ENCODE peak calls at places on chromosomes 1 and 21, in five cellular contexts. Z is uterus, R is neural progenitor cell, M is breast epithelium, L is OCI-LY7. V is an unnamed sample.

GRCh38 chr1:44406761-44407429 is 1.8 kb downstream of the RNF220 start:
- DNase-seq in Z (no peak), R (peak), M (no peak), L (no peak), V (no peak)

GRCh38 chr1:11765661-11766428 is 3.9 kb downstream of the C1orf167 start:
- DNase-seq in Z (no peak), R (no peak), M (no peak), L (no peak), V (no peak)

GRCh38 chr1:31029031-31029430 is 36.5 kb downstream of the PUM1 start:
- DNase-seq in Z (no peak), R (no peak), M (no peak), L (no peak), V (no peak)

GRCh38 chr1:201335174-201335870 is 42.2 kb downstream of the TNNT2 start:
- DNase-seq in Z (no peak), R (no peak), M (no peak), L (no peak), V (no peak)

GRCh38 chr1:74467786-74468377 is 44.5 kb downstream of the LRRC53 start:
- DNase-seq in Z (no peak), R (no peak), M (no peak), L (no peak), V (no peak)

GRCh38 chr1:113875714-113876113 is 4.2 kb upstream of the PTPN22 start:
- DNase-seq in Z (no peak), R (no peak), M (no peak), L (no peak), V (no peak)

GRCh38 chr1:50279622-50280320 is 143.5 kb downstream of the DMRTA2 start:
- DNase-seq in Z (no peak), R (peak), M (no peak), L (no peak), V (peak)

GRCh38 chr1:45116820-45117219 is 89.6 kb downstream of the ZSWIM5 start:
- DNase-seq in Z (no peak), R (no peak), M (no peak), L (no peak), V (no peak)

GRCh38 chr21:44473915-44474555 is 18.7 kb downstream of the LRRC3 start:
- DNase-seq in Z (no peak), R (no peak), M (no peak), L (no peak), V (no peak)

GRCh38 chr1:208010070-208010469 is 99.1 kb upstream of the CD34 start:
- DNase-seq in Z (no peak), R (no peak), M (no peak), L (no peak), V (no peak)

DNA sequence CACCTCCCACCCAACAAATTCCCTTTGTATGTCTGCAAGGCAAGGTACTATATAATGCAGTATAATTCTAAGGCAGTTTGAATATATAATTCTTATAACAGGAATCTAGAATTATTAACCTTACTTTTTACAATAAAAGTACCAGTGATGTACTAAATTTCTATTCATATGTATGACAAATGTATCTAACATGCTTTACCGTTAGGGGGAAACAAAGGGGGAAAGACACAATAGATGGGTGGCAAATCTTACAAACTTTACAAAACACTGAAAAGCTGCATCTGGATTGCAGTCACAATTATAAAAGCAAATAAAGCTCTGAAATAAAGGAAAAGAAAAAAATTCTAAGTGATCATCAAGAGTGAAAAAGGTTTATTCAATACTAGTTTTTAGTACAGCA is 2.3 kb downstream of the PIK3R3 start:
- DNase-seq in Z (no peak), R (no peak), M (no peak), L (peak), V (no peak)
- H3K27ac ChIP-seq in Z (peak), R (no peak), M (peak), L (peak), V (peak)

GRCh38 chr1:21198929-21199328 is 22.2 kb upstream of the EIF4G3 start:
- DNase-seq in Z (no peak), R (no peak), M (no peak), L (no peak), V (no peak)
- H3K27ac ChIP-seq in Z (no peak), R (no peak), M (no peak), L (no peak), V (no peak)

GRCh38 chr1:28451011-28451410 is 54.8 kb upstream of the RCC1 start:
- DNase-seq in Z (no peak), R (no peak), M (no peak), L (no peak), V (no peak)

GRCh38 chr1:28443550-28443949 is 62.3 kb upstream of the RCC1 start:
- DNase-seq in Z (no peak), R (no peak), M (no peak), L (no peak), V (no peak)

GRCh38 chr1:28450561-28450960 is 55.3 kb upstream of the RCC1 start:
- DNase-seq in Z (no peak), R (no peak), M (no peak), L (no peak), V (no peak)

GRCh38 chr1:28449904-28450303 is 55.9 kb upstream of the RCC1 start:
- DNase-seq in Z (no peak), R (no peak), M (no peak), L (peak), V (no peak)

GRCh38 chr1:28447674-28448073 is 58.2 kb upstream of the RCC1 start:
- DNase-seq in Z (no peak), R (no peak), M (no peak), L (peak), V (no peak)
- H3K27ac ChIP-seq in Z (no peak), R (no peak), M (peak), L (no peak), V (no peak)

GRCh38 chr1:228938248-228938891 is 203.1 kb downstream of the RHOU start:
- DNase-seq in Z (no peak), R (no peak), M (no peak), L (peak), V (no peak)
- H3K27ac ChIP-seq in Z (peak), R (no peak), M (peak), L (no peak), V (peak)